ENCODE peak calls at places on chromosome 21, in eight cellular contexts. T is AG09309; W is activated CD8-positive, alpha-beta memory T cell treated with anti-CD3 and anti-CD28 coated beads for 4 hours; O is HTR-8/SVneo; J is uterus; R is CD8-positive, alpha-beta memory T cell; H is naive thymus-derived CD8-positive, alpha-beta T cell; L is NCI-H1105. S is an unnamed sample.

GRCh38 chr21:39938086-39938611 is 70.9 kb downstream of the PCP4 start:
- DNase-seq in T (no peak), W (no peak), O (no peak), J (no peak), R (no peak), H (no peak), L (peak), S (no peak)

GRCh38 chr21:28742527-28742926 is 250.2 kb downstream of the LTN1 start:
- DNase-seq in T (no peak), W (no peak), O (peak), J (no peak), R (no peak), H (no peak), L (no peak), S (no peak)

GRCh38 chr21:19853061-19853460 is 1145.1 kb upstream of the NCAM2 start:
- DNase-seq in T (no peak), W (no peak), O (no peak), J (no peak), R (no peak), H (no peak), L (no peak), S (no peak)

GRCh38 chr21:36320421-36321324 is 676 bp downstream of the MORC3 start:
- DNase-seq in T (no peak), W (no peak), O (peak), J (peak), R (no peak), H (no peak), L (peak), S (peak)

GRCh38 chr21:15449556-15449955 is 280.2 kb upstream of the USP25 start:
- DNase-seq in T (no peak), W (no peak), O (no peak), J (no peak), R (no peak), H (no peak), L (no peak), S (no peak)

GRCh38 chr21:33325222-33326067 is 675 bp downstream of the IFNAR1 start:
- DNase-seq in T (peak), W (peak), O (peak), J (peak), R (peak), H (peak), L (peak), S (peak)

GRCh38 chr21:28336299-28336698 is 656.4 kb downstream of the LTN1 start:
- DNase-seq in T (peak), W (no peak), O (peak), J (peak), R (no peak), H (no peak), L (no peak), S (no peak)

GRCh38 chr21:31335957-31336738 is 7.9 kb downstream of the TIAM1 start:
- DNase-seq in T (peak), W (no peak), O (peak), J (no peak), R (no peak), H (no peak), L (no peak), S (peak)

GRCh38 chr21:44730028-44730395 is 18.6 kb upstream of the TSPEAR start:
- DNase-seq in T (no peak), W (no peak), O (no peak), J (no peak), R (no peak), H (no peak), L (no peak), S (no peak)

GRCh38 chr21:25809013-25809412 is 74.2 kb downstream of the GABPA start:
- DNase-seq in T (peak), W (no peak), O (no peak), J (no peak), R (no peak), H (no peak), L (no peak), S (no peak)

GRCh38 chr21:26159869-26160268 is 10.7 kb downstream of the APP start:
- DNase-seq in T (no peak), W (no peak), O (no peak), J (no peak), R (no peak), H (no peak), L (no peak), S (no peak)

GRCh38 chr21:45992311-45993209 is 11.0 kb downstream of the COL6A1 start:
- DNase-seq in T (no peak), W (no peak), O (no peak), J (peak), R (peak), H (no peak), L (no peak), S (no peak)

GRCh38 chr21:46081022-46081861 is 16.7 kb upstream of the COL6A2 start:
- DNase-seq in T (no peak), W (no peak), O (no peak), J (no peak), R (peak), H (no peak), L (no peak), S (no peak)

GRCh38 chr21:17050646-17051045 is 462.2 kb upstream of the CXADR start:
- DNase-seq in T (no peak), W (no peak), O (no peak), J (no peak), R (no peak), H (no peak), L (no peak), S (no peak)

GRCh38 chr21:28943631-28944030 is 49.0 kb downstream of the LTN1 start:
- DNase-seq in T (no peak), W (no peak), O (no peak), J (no peak), R (no peak), H (no peak), L (no peak), S (no peak)

GRCh38 chr21:31576428-31576827 is 83.1 kb upstream of the SOD1 start:
- DNase-seq in T (no peak), W (no peak), O (no peak), J (no peak), R (no peak), H (no peak), L (peak), S (no peak)

GRCh38 chr21:35682874-35683549 is 377.3 kb downstream of the SETD4 start:
- DNase-seq in T (no peak), W (no peak), O (no peak), J (no peak), R (no peak), H (no peak), L (no peak), S (no peak)